ENCODE peak calls at places on chromosomes 16 and 17, in eight cellular contexts. P is putamen; E is activated CD8-positive, alpha-beta memory T cell treated with anti-CD3 and anti-CD28 coated beads for 1 hour; C is A549; A is activated effector memory CD4-positive, alpha-beta T cell treated with anti-CD3 and anti-CD28 coated beads, Interleukin-2, amount 50 U/mL, for 16 hours; Q is CD8-positive, alpha-beta T cell; S is IMR-90; N is CMK. L is an unnamed sample.

GRCh38 chr17:45428050-45428953 is 4.4 kb downstream of the ARHGAP27 start:
- DNase-seq in P (no peak), E (peak; percentile 68), C (peak; percentile 83), A (peak; percentile 93), Q (peak; percentile 74), S (peak; percentile 42), N (no peak), L (peak; percentile 77)

GRCh38 chr17:17380156-17380925 is 77.2 kb downstream of the NT5M start:
- DNase-seq in P (no peak), E (no peak), C (no peak), A (no peak), Q (no peak), S (no peak), N (no peak), L (no peak)

GRCh38 chr17:81345211-81346089 is 49.8 kb upstream of the BAHCC1 start:
- DNase-seq in P (peak; percentile 58), E (peak; percentile 27), C (peak; percentile 91), A (peak; percentile 80), Q (peak; percentile 21), S (peak; percentile 87), N (peak; percentile 49), L (peak; percentile 33)

GRCh38 chr16:67944690-67945391 is 921 bp upstream of the LCAT start:
- DNase-seq in P (no peak), E (no peak), C (no peak), A (no peak), Q (no peak), S (no peak), N (no peak), L (no peak)

GRCh38 chr17:31724026-31724425 is 135.0 kb downstream of the COPRS start:
- DNase-seq in P (no peak), E (no peak), C (no peak), A (no peak), Q (no peak), S (peak; percentile 75), N (no peak), L (no peak)

GRCh38 chr16:27430923-27431484 is 29.0 kb downstream of the IL21R start:
- DNase-seq in P (no peak), E (no peak), C (no peak), A (peak; percentile 49), Q (no peak), S (peak; percentile 52), N (peak; percentile 99), L (peak; percentile 7)

GRCh38 chr17:78724544-78724943 is 57.5 kb downstream of the CYTH1 start:
- DNase-seq in P (peak; percentile 80), E (no peak), C (no peak), A (no peak), Q (no peak), S (no peak), N (no peak), L (peak; percentile 61)

GRCh38 chr16:1773703-1774455 is 945 bp upstream of the MRPS34 start:
- DNase-seq in P (no peak), E (no peak), C (no peak), A (peak; percentile 71), Q (no peak), S (peak; percentile 24), N (no peak), L (no peak)

GRCh38 chr17:57350266-57350665 is 93.9 kb downstream of the MSI2 start:
- DNase-seq in P (no peak), E (no peak), C (no peak), A (no peak), Q (no peak), S (peak; percentile 70), N (no peak), L (peak; percentile 60)

GRCh38 chr17:9402590-9403199 is 172.9 kb downstream of the STX8 start:
- DNase-seq in P (no peak), E (no peak), C (peak; percentile 67), A (no peak), Q (no peak), S (peak; percentile 23), N (no peak), L (peak; percentile 32)

GRCh38 chr16:48538746-48539484 is 71.1 kb downstream of the N4BP1 start:
- DNase-seq in P (no peak), E (no peak), C (no peak), A (no peak), Q (no peak), S (no peak), N (no peak), L (no peak)

GRCh38 chr17:81513669-81514484 is 1.3 kb upstream of the ACTG1 start:
- DNase-seq in P (no peak), E (no peak), C (peak; percentile 86), A (peak; percentile 78), Q (no peak), S (peak; percentile 68), N (no peak), L (no peak)

GRCh38 chr17:3025421-3026124 is 37.8 kb downstream of the OR1D5 start:
- DNase-seq in P (no peak), E (no peak), C (no peak), A (peak; percentile 41), Q (no peak), S (no peak), N (no peak), L (no peak)

L was measured in head of caudate nucleus.